ENCODE peak calls at places on chromosomes 13 and 19, in four cellular contexts. L is WTC11, O is ELR, U is cardiac fibroblast. P is an unnamed sample.

GRCh38 chr13:34344761-34345600 is 527.0 kb downstream of the RFC3 start:
- DNase-seq in O (no peak), U (no peak), L (no peak), P (no peak)

GRCh38 chr13:87889241-87889640 is 218.1 kb downstream of the SLITRK5 start:
- DNase-seq in L (no peak), U (no peak), O (no peak), P (no peak)

GRCh38 chr13:112938680-112939079 is 30.3 kb upstream of the MCF2L start:
- DNase-seq in L (no peak), U (no peak), O (no peak), P (no peak)

GRCh38 chr19:4974855-4975469 is 6.0 kb downstream of the KDM4B start:
- DNase-seq in O (no peak), U (no peak), L (no peak), P (no peak)

GRCh38 chr13:52737900-52738299 is 1.7 kb downstream of the CNMD start:
- DNase-seq in U (peak), O (no peak), L (no peak), P (no peak)

GRCh38 chr13:59409211-59409610 is 754.5 kb downstream of the DIAPH3 start:
- DNase-seq in L (peak), O (no peak), U (peak), P (peak)

GRCh38 chr13:49821216-49821820 is 28.8 kb upstream of the KPNA3 start:
- DNase-seq in U (peak), O (peak), L (no peak), P (no peak)

GRCh38 chr19:4140237-4140711 is 13.2 kb upstream of the CREB3L3 start:
- DNase-seq in U (peak), O (peak), L (peak), P (peak)

GRCh38 chr19:11580665-11581418 is 3.4 kb upstream of the ACP5 start:
- DNase-seq in L (no peak), U (peak), O (no peak), P (no peak)

GRCh38 chr19:15178629-15179308 is 22.0 kb downstream of the NOTCH3 start:
- DNase-seq in L (peak), U (no peak), O (no peak), P (no peak)

GRCh38 chr19:29702958-29703320 is 12.1 kb downstream of the C19orf12 start:
- DNase-seq in O (no peak), L (no peak), U (no peak), P (no peak)

GRCh38 chr19:34589730-34590129 is 87.2 kb downstream of the SCGB2B2 start:
- DNase-seq in L (no peak), O (no peak), U (no peak), P (no peak)

GRCh38 chr19:57746580-57747471 is at the start of gene ZNF776:
- DNase-seq in L (peak), O (peak), U (peak), P (peak)

GRCh38 chr13:43232866-43233265 is 209.5 kb downstream of the DNAJC15 start:
- DNase-seq in U (peak), L (no peak), O (peak), P (no peak)

GRCh38 chr19:10260141-10260584 is 8.1 kb downstream of the MRPL4 start:
- DNase-seq in U (no peak), O (peak), L (no peak), P (no peak)

GRCh38 chr13:69601661-69602060 is 506.0 kb upstream of the ATXN8OS start:
- DNase-seq in L (no peak), O (no peak), U (no peak), P (no peak)

GRCh38 chr19:3008994-3009393 is 20.1 kb downstream of the TLE2 start:
- DNase-seq in U (no peak), L (no peak), O (no peak), P (no peak)

GRCh38 chr13:21478881-21479808 is 20.0 kb upstream of the ZDHHC20 start:
- DNase-seq in U (peak), O (peak), L (no peak), P (peak)

GRCh38 chr19:55675661-55676354 is 782 bp downstream of the EPN1 start:
- DNase-seq in O (no peak), L (no peak), U (no peak), P (no peak)

GRCh38 chr19:39543477-39543857 is 3.5 kb upstream of the EID2 start:
- DNase-seq in L (no peak), O (no peak), U (no peak), P (no peak)

P was measured in AG20443.